ENCODE peak calls at places on chromosomes 6 and 20, in ten cellular contexts. R, O, G, K, F, P, D, Q, Y and I are unnamed samples.

GRCh38 chr6:148144917-148145521 is 197.6 kb upstream of the SASH1 start:
- DNase-seq in R (no peak), O (peak; percentile 73), G (peak; percentile 86), K (peak; percentile 19), F (peak; percentile 86), P (peak; percentile 89), D (peak; percentile 70), Q (peak; percentile 14), Y (peak; percentile 66), I (no peak)

GRCh38 chr6:166932616-166933015 is 23.7 kb downstream of the RNASET2 start:
- DNase-seq in R (no peak), O (no peak), G (no peak), K (no peak), F (no peak), P (no peak), D (no peak), Q (no peak), Y (no peak), I (no peak)

GRCh38 chr6:83310046-83310445 is 116.9 kb downstream of the RWDD2A start:
- DNase-seq in R (no peak), O (peak; percentile 48), G (no peak), K (no peak), F (no peak), P (no peak), D (no peak), Q (no peak), Y (no peak), I (no peak)

GRCh38 chr20:58131581-58132142 is 96.8 kb downstream of the ANKRD60 start:
- DNase-seq in R (no peak), O (peak; percentile 1), G (no peak), K (no peak), F (peak; percentile 75), P (no peak), D (no peak), Q (no peak), Y (no peak), I (no peak)

GRCh38 chr20:36887779-36888133 is 11.8 kb downstream of the TLDC2 start:
- DNase-seq in R (no peak), O (no peak), G (no peak), K (no peak), F (no peak), P (peak; percentile 55), D (no peak), Q (no peak), Y (no peak), I (no peak)

GRCh38 chr20:64092258-64093012 is 8.2 kb upstream of the LKAAEAR1 start:
- DNase-seq in R (no peak), O (no peak), G (no peak), K (no peak), F (no peak), P (no peak), D (no peak), Q (no peak), Y (no peak), I (no peak)

GRCh38 chr6:113306552-113307145 is 550.5 kb upstream of the MARCKS start:
- DNase-seq in R (peak; percentile 16), O (no peak), G (peak; percentile 70), K (no peak), F (peak; percentile 9), P (peak; percentile 92), D (no peak), Q (no peak), Y (peak; percentile 73), I (peak; percentile 54)

GRCh38 chr6:126444874-126445273 is 105.0 kb downstream of the CENPW start:
- DNase-seq in R (no peak), O (peak; percentile 23), G (no peak), K (no peak), F (peak; percentile 44), P (no peak), D (no peak), Q (no peak), Y (no peak), I (no peak)

GRCh38 chr6:93420163-93420806 is 926 bp upstream of the EPHA7 start:
- DNase-seq in R (no peak), O (no peak), G (no peak), K (no peak), F (no peak), P (no peak), D (no peak), Q (no peak), Y (no peak), I (no peak)

GRCh38 chr6:93423542-93423941 is 4.2 kb upstream of the EPHA7 start:
- DNase-seq in R (no peak), O (no peak), G (no peak), K (no peak), F (peak; percentile 49), P (peak; percentile 79), D (no peak), Q (no peak), Y (peak; percentile 14), I (no peak)

GRCh38 chr6:93419304-93420162 is at the start of gene EPHA7:
- DNase-seq in R (no peak), O (peak; percentile 76), G (peak; percentile 94), K (peak; percentile 1), F (peak; percentile 95), P (peak; percentile 99), D (peak; percentile 90), Q (peak; percentile 30), Y (peak; percentile 96), I (no peak)

GRCh38 chr6:93418448-93419303 is 683 bp downstream of the EPHA7 start:
- DNase-seq in R (no peak), O (no peak), G (peak; percentile 42), K (no peak), F (peak; percentile 18), P (peak; percentile 88), D (peak; percentile 33), Q (no peak), Y (peak; percentile 16), I (no peak)

DNA sequence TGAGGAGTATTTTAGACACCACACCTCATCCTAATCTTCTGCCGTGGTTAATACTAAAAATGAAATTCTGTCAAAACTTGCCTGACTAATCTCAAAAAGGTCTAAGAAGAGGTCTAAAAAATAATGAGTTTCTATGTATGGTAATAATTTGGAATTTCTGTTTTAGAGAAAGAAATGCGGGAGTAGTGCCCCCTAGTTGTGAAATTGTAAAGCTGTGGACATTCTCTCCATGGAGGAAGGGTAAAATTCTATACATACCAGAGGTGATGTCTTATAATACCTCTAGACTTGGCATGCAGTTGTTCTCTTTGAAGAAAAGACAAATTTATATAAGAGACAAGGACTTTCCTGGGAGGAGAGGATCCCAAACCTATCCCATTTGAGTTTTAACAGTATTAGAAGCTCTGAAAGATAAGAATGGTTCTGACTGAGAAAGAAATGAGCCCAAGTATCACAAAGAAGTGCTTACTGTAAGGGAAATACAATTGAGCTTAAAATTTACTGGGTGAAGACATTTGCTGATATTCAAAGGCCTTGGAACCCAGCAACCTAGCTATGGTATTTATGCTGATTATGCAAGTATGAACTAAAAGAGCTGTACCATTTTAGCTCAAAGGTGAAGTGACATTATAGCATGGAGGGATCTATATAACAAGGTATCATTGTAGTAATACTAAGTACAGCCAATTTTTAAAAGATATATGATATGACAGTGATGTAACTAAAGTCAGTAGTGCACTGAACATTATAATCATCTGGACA is 5.1 kb upstream of the EPHA7 start:
- DNase-seq in R (no peak), O (no peak), G (no peak), K (no peak), F (no peak), P (no peak), D (no peak), Q (no peak), Y (no peak), I (no peak)
- TF ChIP-seq CTCF in R (no peak), O (peak; percentile 55), G (no peak), K (no peak), F (peak; percentile 57), P (peak; percentile 77), D (peak; percentile 35), Q (peak; percentile 24), Y (peak; percentile 27), I (no peak)

GRCh38 chr20:5119435-5120188 is at the start of gene PCNA:
- DNase-seq in R (peak; percentile 93), O (peak; percentile 96), G (peak; percentile 98), K (peak; percentile 93), F (peak; percentile 97), P (peak; percentile 98), D (peak; percentile 96), Q (peak; percentile 91), Y (peak; percentile 96), I (peak; percentile 92)
- TF ChIP-seq CTCF in R (no peak), O (no peak), G (no peak), K (no peak), F (no peak), P (no peak), D (peak; percentile 21), Q (no peak), Y (peak; percentile 13), I (no peak)

GRCh38 chr6:74873911-74874310 is 331.9 kb downstream of the COL12A1 start:
- DNase-seq in R (no peak), O (peak; percentile 25), G (no peak), K (no peak), F (no peak), P (no peak), D (no peak), Q (no peak), Y (no peak), I (no peak)

GRCh38 chr6:74872754-74873446 is 333.0 kb downstream of the COL12A1 start:
- DNase-seq in R (no peak), O (no peak), G (no peak), K (no peak), F (no peak), P (no peak), D (no peak), Q (no peak), Y (no peak), I (no peak)

GRCh38 chr6:74871757-74872156 is 334.1 kb downstream of the COL12A1 start:
- DNase-seq in R (no peak), O (peak; percentile 63), G (no peak), K (no peak), F (peak; percentile 80), P (no peak), D (no peak), Q (peak; percentile 80), Y (no peak), I (no peak)

GRCh38 chr6:74867286-74867685 is 338.6 kb downstream of the COL12A1 start:
- DNase-seq in R (no peak), O (no peak), G (no peak), K (no peak), F (no peak), P (no peak), D (no peak), Q (no peak), Y (no peak), I (no peak)

DNA sequence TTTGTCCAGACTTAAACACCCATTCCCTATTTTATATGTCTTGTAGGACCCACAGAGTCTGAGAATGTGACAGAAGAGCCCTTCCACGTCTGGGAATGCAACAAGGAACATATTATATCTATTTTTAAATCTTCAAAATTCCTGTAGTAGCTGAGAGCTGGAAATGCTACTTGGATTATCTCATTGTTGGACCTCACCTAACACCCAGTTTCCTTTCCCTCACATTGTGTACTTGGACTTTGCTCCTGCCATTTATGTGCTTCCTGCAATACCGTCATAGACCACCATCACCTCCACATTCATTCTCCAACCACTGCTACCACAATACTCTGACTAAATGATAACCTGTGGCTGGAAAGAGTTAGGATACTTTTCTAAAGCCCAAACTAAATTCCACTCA is 335.4 kb downstream of the COL12A1 start:
- DNase-seq in R (no peak), O (no peak), G (no peak), K (no peak), F (peak; percentile 49), P (no peak), D (no peak), Q (no peak), Y (no peak), I (no peak)
- TF ChIP-seq CTCF in R (no peak), O (no peak), G (no peak), K (no peak), F (peak; percentile 37), P (peak; percentile 48), D (no peak), Q (no peak), Y (no peak), I (no peak)

GRCh38 chr6:132130530-132131298 is 179.5 kb upstream of the CCN2 start:
- DNase-seq in R (no peak), O (peak; percentile 68), G (peak; percentile 63), K (no peak), F (peak; percentile 65), P (no peak), D (peak; percentile 50), Q (no peak), Y (no peak), I (no peak)
- TF ChIP-seq CTCF in R (no peak), O (no peak), G (no peak), K (no peak), F (peak; percentile 10), P (no peak), D (no peak), Q (no peak), Y (no peak), I (no peak)